ENCODE peak calls at places on chromosome 10, in six cellular contexts. L, P, J, I, F and X are unnamed samples. For H3K4me1, the result is how much of the 10 kb centered on the place peaks cover.

GRCh38 chr10:43227911-43228782 is 38.7 kb downstream of the RASGEF1A start:
- DNase-seq in L (no peak), P (no peak), J (peak), I (no peak), F (peak), X (no peak)

GRCh38 chr10:70974351-70974901 is 86.1 kb upstream of the PCBD1 start:
- DNase-seq in L (peak), P (no peak), J (no peak), I (peak), F (peak), X (no peak)

GRCh38 chr10:44016101-44016500 is 367.4 kb upstream of the ZNF32 start:
- DNase-seq in L (no peak), P (no peak), J (no peak), I (no peak), F (no peak), X (no peak)

GRCh38 chr10:70267161-70267933 is 16.5 kb downstream of the NPFFR1 start:
- DNase-seq in L (no peak), P (peak), J (no peak), I (peak), F (peak), X (no peak)

GRCh38 chr10:113027574-113028392 is 77.7 kb downstream of the TCF7L2 start:
- DNase-seq in L (no peak), P (peak), J (no peak), I (peak), F (peak), X (no peak)

GRCh38 chr10:85648279-85648754 is 718.3 kb downstream of the GRID1 start:
- DNase-seq in L (no peak), P (no peak), J (no peak), I (peak), F (no peak), X (no peak)

GRCh38 chr10:115818015-115818414 is 455.0 kb downstream of the GFRA1 start:
- DNase-seq in L (no peak), P (peak), J (no peak), I (peak), F (no peak), X (no peak)

GRCh38 chr10:113578766-113579165 is 25.9 kb downstream of the HABP2 start:
- DNase-seq in L (no peak), P (no peak), J (no peak), I (no peak), F (no peak), X (no peak)

GRCh38 chr10:2948127-2948854 is 119.1 kb upstream of the PFKP start:
- DNase-seq in L (no peak), P (no peak), J (no peak), I (no peak), F (no peak), X (no peak)

GRCh38 chr10:132883391-132883881 is 58.9 kb downstream of the CFAP46 start:
- DNase-seq in L (no peak), P (no peak), J (no peak), I (no peak), F (no peak), X (no peak)

GRCh38 chr10:80205478-80206276 is at the start of gene ANXA11:
- DNase-seq in L (peak), P (peak), J (peak), I (peak), F (peak), X (peak)
- H3K4me1 ChIP-seq in L (under half), P (under half), J (half or more), I (under half), F (under half), X (half or more)

DNA sequence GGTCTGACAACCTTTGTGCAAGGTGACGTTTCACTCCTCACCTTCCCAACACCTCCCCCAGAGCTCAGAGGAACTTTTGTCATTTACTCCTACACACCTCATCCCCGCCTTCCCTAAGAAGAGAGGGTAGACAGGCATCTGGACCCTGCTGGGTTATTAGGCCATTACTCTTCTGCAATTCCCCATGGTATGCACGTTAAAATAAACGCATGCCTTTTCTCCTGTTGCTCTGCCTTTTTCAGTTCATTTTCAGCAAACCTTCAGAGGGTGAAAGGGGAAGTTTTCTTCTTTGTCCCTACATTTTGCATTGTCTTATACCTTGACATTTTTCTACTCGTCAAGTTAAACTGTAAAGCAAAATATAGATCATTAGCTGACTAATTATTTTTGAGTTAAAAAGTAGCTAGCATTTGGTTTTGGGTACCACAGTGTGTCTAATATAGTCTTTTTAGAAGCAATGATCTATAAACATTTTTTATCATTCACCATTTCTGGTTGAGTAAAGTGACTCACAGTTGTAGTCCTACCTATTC is 10.5 kb upstream of the EDRF1 start:
- DNase-seq in L (no peak), P (no peak), J (no peak), I (no peak), F (no peak), X (no peak)
- H3K27ac ChIP-seq in L (no peak), P (no peak), J (no peak), I (no peak), F (no peak), X (no peak)

GRCh38 chr10:118175148-118175547 is 128.4 kb upstream of the RAB11FIP2 start:
- DNase-seq in L (no peak), P (no peak), J (no peak), I (no peak), F (no peak), X (no peak)
- H3K4me3 ChIP-seq in L (no peak), P (no peak), J (no peak), I (no peak), F (no peak), X (no peak)

GRCh38 chr10:131174211-131174565 is 137.3 kb downstream of the TCERG1L start:
- DNase-seq in L (no peak), P (no peak), J (no peak), I (no peak), F (peak), X (no peak)

GRCh38 chr10:131174651-131175540 is 136.6 kb downstream of the TCERG1L start:
- DNase-seq in L (no peak), P (no peak), J (no peak), I (no peak), F (peak), X (no peak)

GRCh38 chr10:131172433-131172832 is 139.1 kb downstream of the TCERG1L start:
- DNase-seq in L (no peak), P (no peak), J (no peak), I (no peak), F (no peak), X (no peak)

GRCh38 chr10:131175891-131176290 is 135.6 kb downstream of the TCERG1L start:
- DNase-seq in L (no peak), P (no peak), J (no peak), I (no peak), F (no peak), X (no peak)

DNA sequence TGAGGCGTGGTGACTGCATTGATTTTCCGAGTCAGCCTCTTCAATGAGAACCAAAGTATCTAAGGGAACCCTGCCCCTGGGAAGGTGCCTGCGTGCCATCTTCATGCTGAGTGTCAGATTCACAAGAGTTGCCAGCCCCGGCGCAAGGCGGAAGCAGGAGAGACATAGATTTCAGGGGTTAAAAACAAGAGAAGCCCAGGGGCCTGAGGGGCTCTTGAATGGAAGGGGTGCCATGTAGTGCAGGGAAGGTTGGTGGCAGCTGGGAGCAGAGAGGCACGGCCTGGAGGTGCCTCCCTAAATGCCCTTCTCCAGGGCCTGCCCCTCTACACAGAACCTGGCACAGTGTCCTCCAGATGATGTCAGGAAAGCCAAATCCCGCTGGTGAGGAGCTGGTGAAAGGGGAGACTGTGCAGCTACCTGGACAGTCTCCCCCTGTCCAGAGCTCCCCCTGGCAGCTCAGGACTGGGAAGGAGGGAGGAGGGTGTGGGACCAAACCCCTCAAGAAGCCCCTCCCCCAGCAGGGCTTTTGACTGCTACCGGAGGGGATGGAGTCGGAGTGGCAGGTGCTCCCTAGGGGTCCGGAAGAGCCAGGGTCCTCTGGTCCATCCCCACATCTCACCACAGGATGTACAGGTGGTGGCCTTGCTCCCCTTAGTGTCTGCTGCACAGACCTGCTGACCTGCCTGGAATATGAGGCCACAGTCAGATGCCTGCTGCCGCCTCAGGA is 137.9 kb downstream of the TCERG1L start:
- DNase-seq in L (no peak), P (no peak), J (no peak), I (no peak), F (no peak), X (no peak)
- H3K4me1 ChIP-seq in L (under half), P (under half), J (under half), I (under half), F (under half), X (under half)

GRCh38 chr10:128916339-128916738 is 550.7 kb upstream of the MGMT start:
- DNase-seq in L (no peak), P (no peak), J (no peak), I (no peak), F (no peak), X (no peak)

GRCh38 chr10:128915630-128916029 is 551.4 kb upstream of the MGMT start:
- DNase-seq in L (no peak), P (no peak), J (no peak), I (no peak), F (no peak), X (no peak)

GRCh38 chr10:128912568-128913311 is 554.3 kb upstream of the MGMT start:
- DNase-seq in L (no peak), P (no peak), J (no peak), I (no peak), F (no peak), X (no peak)

GRCh38 chr10:128914681-128915080 is 552.4 kb upstream of the MGMT start:
- DNase-seq in L (no peak), P (no peak), J (peak), I (no peak), F (no peak), X (no peak)
- H3K27ac ChIP-seq in L (no peak), P (no peak), J (no peak), I (no peak), F (no peak), X (no peak)